ENCODE peak calls at places on chromosomes 6 and 20, in seven cellular contexts. H is trophoblast cell, X is mesendoderm, S is IMR-90, G is mesenchymal stem cell, A is neuronal stem cell, P is H1. O is an unnamed sample.

GRCh38 chr20:64104667-64105451 is 2.5 kb downstream of the NPBWR2 start:
- DNase-seq in H (no peak), X (no peak), S (no peak), G (no peak), A (no peak), P (no peak), O (no peak)

GRCh38 chr6:44559486-44560270 is 172.2 kb downstream of the CDC5L start:
- DNase-seq in H (no peak), X (no peak), S (no peak), G (no peak), A (no peak), P (no peak), O (no peak)

GRCh38 chr6:3841066-3841454 is 8.1 kb upstream of the FAM50B start:
- DNase-seq in H (peak; percentile 46), X (no peak), S (no peak), G (peak; percentile 46), A (no peak), P (no peak), O (no peak)

GRCh38 chr20:44770480-44771171 is 25.0 kb downstream of the KCNK15 start:
- DNase-seq in H (no peak), X (no peak), S (no peak), G (no peak), A (no peak), P (no peak), O (no peak)

GRCh38 chr6:140043357-140043756 is 668.9 kb upstream of the CITED2 start:
- DNase-seq in H (peak; percentile 48), X (no peak), S (peak; percentile 96), G (peak; percentile 85), A (no peak), P (no peak), O (no peak)

GRCh38 chr6:121800047-121800446 is 364.6 kb downstream of the GJA1 start:
- DNase-seq in H (no peak), X (no peak), S (peak; percentile 60), G (no peak), A (no peak), P (no peak), O (no peak)

GRCh38 chr20:38209736-38210405 is 44.8 kb upstream of the TGM2 start:
- DNase-seq in H (no peak), X (no peak), S (no peak), G (no peak), A (no peak), P (no peak), O (no peak)

GRCh38 chr20:54227751-54228150 is 19.9 kb downstream of the PFDN4 start:
- DNase-seq in H (no peak), X (no peak), S (no peak), G (no peak), A (no peak), P (no peak), O (no peak)

GRCh38 chr20:38843346-38843745 is 37.8 kb downstream of the PPP1R16B start:
- DNase-seq in H (no peak), X (no peak), S (no peak), G (no peak), A (no peak), P (no peak), O (no peak)

GRCh38 chr6:14758421-14759043 is 487.3 kb upstream of the JARID2 start:
- DNase-seq in H (peak; percentile 71), X (peak; percentile 21), S (peak; percentile 30), G (no peak), A (no peak), P (no peak), O (no peak)

DNA sequence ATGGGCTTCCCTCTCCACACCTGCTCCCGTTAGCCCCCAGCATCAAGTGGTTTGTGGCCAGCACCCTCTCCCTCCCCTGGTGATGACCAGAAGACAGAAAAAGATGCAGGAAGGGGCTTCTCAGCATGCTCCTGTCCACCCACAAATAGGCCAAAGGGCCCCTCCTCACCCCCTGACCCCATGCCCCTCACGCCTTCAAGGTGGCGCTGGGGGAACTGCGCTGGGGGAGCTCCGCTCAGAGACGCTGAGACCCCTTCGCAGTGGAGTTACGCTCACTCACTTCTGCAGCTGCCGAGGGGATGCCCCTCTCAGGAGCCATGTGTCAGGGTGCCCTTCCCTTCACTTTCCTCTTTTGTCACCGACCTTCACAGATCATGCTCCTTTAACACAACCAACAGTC is 92.0 kb downstream of the PSMB1 start:
- DNase-seq in H (no peak), X (no peak), S (no peak), G (no peak), A (no peak), P (no peak), O (no peak)
- H2BK5ac ChIP-seq in H (no peak overlapping the region), X (no peak overlapping the region), S (no peak overlapping the region), G (no peak overlapping the region), A (no peak overlapping the region), P (no peak overlapping the region), O (no peak overlapping the region)

GRCh38 chr6:83539678-83540077 is 27.3 kb downstream of the PRSS35 start:
- DNase-seq in H (no peak), X (no peak), S (no peak), G (no peak), A (no peak), P (no peak), O (no peak)
- H2BK5ac ChIP-seq in H (no peak overlapping the region), X (no peak overlapping the region), S (no peak overlapping the region), G (no peak overlapping the region), A (no peak overlapping the region), P (no peak overlapping the region), O (no peak overlapping the region)

GRCh38 chr20:59153832-59154231 is 9.8 kb upstream of the ZNF831 start:
- DNase-seq in H (no peak), X (no peak), S (no peak), G (no peak), A (no peak), P (no peak), O (no peak)

GRCh38 chr20:59151820-59152219 is 11.8 kb upstream of the ZNF831 start:
- DNase-seq in H (no peak), X (no peak), S (no peak), G (no peak), A (no peak), P (no peak), O (no peak)

GRCh38 chr20:59152559-59153354 is 10.9 kb upstream of the ZNF831 start:
- DNase-seq in H (no peak), X (no peak), S (no peak), G (no peak), A (no peak), P (no peak), O (no peak)

GRCh38 chr20:59154317-59155013 is 9.2 kb upstream of the ZNF831 start:
- DNase-seq in H (peak; percentile 70), X (no peak), S (no peak), G (no peak), A (no peak), P (no peak), O (no peak)

DNA sequence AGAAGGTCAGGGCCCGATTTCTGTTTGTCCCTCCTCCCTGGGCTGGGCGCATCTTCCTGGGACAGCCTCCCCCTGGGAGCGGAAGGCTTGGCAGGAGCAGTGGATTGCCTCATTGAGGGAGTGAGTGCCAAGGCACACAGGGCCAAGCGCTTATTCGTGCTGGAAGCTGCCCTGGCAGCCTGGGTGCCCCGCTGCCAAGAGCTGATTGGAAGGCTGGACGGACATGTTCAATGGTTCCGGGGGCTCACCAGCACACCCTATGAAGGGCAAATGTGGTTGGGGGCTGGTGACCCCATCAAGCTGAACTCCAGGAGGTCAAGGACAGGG is 10.3 kb upstream of the ZNF831 start:
- DNase-seq in H (no peak), X (no peak), S (no peak), G (no peak), A (no peak), P (no peak), O (no peak)
- H2BK5ac ChIP-seq in H (no peak overlapping the region), X (no peak overlapping the region), S (no peak overlapping the region), G (no peak overlapping the region), A (no peak overlapping the region), P (no peak overlapping the region), O (no peak overlapping the region)

GRCh38 chr6:90079555-90080490 is 185.6 kb downstream of the GJA10 start:
- DNase-seq in H (no peak), X (peak; percentile 31), S (no peak), G (no peak), A (no peak), P (no peak), O (no peak)
- H2BK5ac ChIP-seq in H (no peak overlapping the region), X (no peak overlapping the region), S (no peak overlapping the region), G (no peak overlapping the region), A (no peak overlapping the region), P (no peak overlapping the region), O (no peak overlapping the region)

O was measured in H9.